ENCODE peak calls at places on chromosomes 3 and 15, in five cellular contexts. Y is hepatocyte, H is thoracic aorta, B is psoas muscle, Q is MM.1S. Z is an unnamed sample.

GRCh38 chr3:136725468-136725867 is 26.7 kb downstream of the STAG1 start:
- DNase-seq in B (no peak), Y (no peak), H (no peak), Q (no peak), Z (no peak)

GRCh38 chr3:107650788-107651187 is 128.0 kb downstream of the BBX start:
- DNase-seq in Q (no peak), H (no peak), B (no peak), Y (no peak), Z (no peak)

GRCh38 chr3:44865272-44866005 is 3.7 kb downstream of the TMEM42 start:
- DNase-seq in Y (no peak), Q (peak; percentile 52), H (no peak), B (no peak), Z (no peak)

GRCh38 chr15:33908396-33908795 is 59.9 kb upstream of the CHRM5 start:
- DNase-seq in Q (no peak), H (no peak), B (no peak), Y (no peak), Z (no peak)

GRCh38 chr3:107347717-107348116 is 29.5 kb upstream of the CCDC54 start:
- DNase-seq in B (no peak), Y (peak; percentile 54), Q (no peak), H (no peak), Z (no peak)

GRCh38 chr3:112619295-112619694 is 21.6 kb downstream of the CCDC80 start:
- DNase-seq in H (no peak), Q (no peak), Y (no peak), B (no peak), Z (peak; percentile 29)

GRCh38 chr3:32551496-32551895 is 19.2 kb downstream of the DYNC1LI1 start:
- DNase-seq in Q (no peak), H (no peak), Y (no peak), B (no peak), Z (no peak)

GRCh38 chr15:39495871-39496459 is 84.9 kb upstream of the THBS1 start:
- DNase-seq in B (no peak), Y (no peak), H (no peak), Q (no peak), Z (peak; percentile 42)

GRCh38 chr3:8505621-8506020 is 4.0 kb downstream of the LMCD1 start:
- DNase-seq in Q (no peak), B (no peak), Y (no peak), H (no peak), Z (no peak)

GRCh38 chr3:8504611-8504973 is 3.0 kb downstream of the LMCD1 start:
- DNase-seq in B (no peak), H (no peak), Y (no peak), Q (no peak), Z (no peak)

GRCh38 chr3:8507496-8507895 is 5.9 kb downstream of the LMCD1 start:
- DNase-seq in Q (no peak), Y (no peak), B (no peak), H (no peak), Z (no peak)

GRCh38 chr3:8503871-8504610 is 2.4 kb downstream of the LMCD1 start:
- DNase-seq in Y (no peak), Q (no peak), B (no peak), H (no peak), Z (no peak)

GRCh38 chr3:8506611-8507061 is 5.0 kb downstream of the LMCD1 start:
- DNase-seq in Q (no peak), B (no peak), H (no peak), Y (no peak), Z (no peak)
- H3K4me1 ChIP-seq in Q (no peaks in the 10 kb centered on the region), B (peaks cover 73% of the 10 kb centered on the region), H (peaks cover 62% of the 10 kb centered on the region), Y (peaks cover 40% of the 10 kb centered on the region), Z (peaks cover 3% of the 10 kb centered on the region)

GRCh38 chr3:119662604-119663377 is 2.4 kb upstream of the POPDC2 start:
- DNase-seq in Y (no peak), H (no peak), B (no peak), Q (no peak), Z (no peak)
- H3K4me1 ChIP-seq in Y (peaks cover 37% of the 10 kb centered on the region), H (peaks cover 66% of the 10 kb centered on the region), B (peaks cover 51% of the 10 kb centered on the region), Q (no peaks in the 10 kb centered on the region), Z (no peaks in the 10 kb centered on the region)

GRCh38 chr3:123652346-123652984 is 67.6 kb upstream of the HACD2 start:
- DNase-seq in Q (peak; percentile 44), Y (peak; percentile 89), H (no peak), B (peak; percentile 77), Z (peak; percentile 32)
- H3K4me1 ChIP-seq in Q (no peaks in the 10 kb centered on the region), Y (peaks cover 9% of the 10 kb centered on the region), H (peaks cover 79% of the 10 kb centered on the region), B (peaks cover 10% of the 10 kb centered on the region), Z (no peaks in the 10 kb centered on the region)

GRCh38 chr3:15298504-15298903 is 33.9 kb downstream of the SH3BP5 start:
- DNase-seq in H (no peak), B (no peak), Y (no peak), Q (no peak), Z (no peak)
- H3K4me1 ChIP-seq in H (peaks cover 52% of the 10 kb centered on the region), B (peaks cover 13% of the 10 kb centered on the region), Y (no peaks in the 10 kb centered on the region), Q (no peaks in the 10 kb centered on the region), Z (no peaks in the 10 kb centered on the region)

GRCh38 chr3:52200981-52201679 is 3.2 kb downstream of the ALAS1 start:
- DNase-seq in Y (no peak), Q (no peak), H (no peak), B (no peak), Z (no peak)
- H3K4me1 ChIP-seq in Y (peaks cover 23% of the 10 kb centered on the region), Q (peaks cover 11% of the 10 kb centered on the region), H (peaks cover 28% of the 10 kb centered on the region), B (peaks cover 42% of the 10 kb centered on the region), Z (peaks cover 9% of the 10 kb centered on the region)

DNA sequence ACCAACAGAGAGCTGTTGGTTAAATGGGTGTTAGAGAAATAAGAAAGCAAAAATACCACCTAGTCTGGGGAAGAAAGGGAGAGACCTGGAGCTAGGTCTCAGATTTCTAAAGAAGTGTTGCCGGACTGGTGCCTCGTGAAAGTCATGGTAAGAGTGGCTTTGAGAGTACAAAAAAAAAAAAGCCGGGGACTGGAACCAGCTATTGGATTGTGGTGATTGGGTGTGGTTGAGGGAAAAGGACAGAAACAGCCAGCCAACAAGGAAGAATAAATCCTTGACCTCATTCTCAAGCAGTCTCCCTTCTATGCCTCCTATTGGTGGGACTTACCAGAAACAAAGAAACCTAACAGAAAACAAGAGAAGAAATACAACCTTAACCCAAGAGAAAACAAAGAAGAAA is 346.4 kb upstream of the KCNMB2 start:
- DNase-seq in Q (no peak), H (no peak), Y (no peak), B (no peak), Z (no peak)
- H3K4me1 ChIP-seq in Q (no peaks in the 10 kb centered on the region), H (peaks cover 6% of the 10 kb centered on the region), Y (no peaks in the 10 kb centered on the region), B (peaks cover 12% of the 10 kb centered on the region), Z (peaks cover 12% of the 10 kb centered on the region)